ENCODE peak calls at places on chromosome 7, in ten cellular contexts. One of them, this sample, is unnamed.
A peak's percentile ranks its signal among the peaks of the same experiment; 100 is the strongest.

GRCh38 chr7:22433710-22434460 is 66.1 kb downstream of the STEAP1B start:
- DNase-seq in IMR-90: peak; percentile 47
- DNase-seq in psoas muscle: peak; percentile 17
- DNase-seq in tibial artery: no peak
- DNase-seq in pancreas: no peak
- DNase-seq in mammary epithelial cell: peak; percentile 78
- DNase-seq in WERI-Rb-1: no peak
- DNase-seq in CD8-positive, alpha-beta memory T cell: no peak
- DNase-seq in osteoblast: no peak
- DNase-seq in cardiac muscle cell: no peak
- DNase-seq in this sample: peak; percentile 60

GRCh38 chr7:4725014-4725951 is 43.2 kb downstream of the FOXK1 start:
- DNase-seq in IMR-90: peak; percentile 95
- DNase-seq in psoas muscle: peak; percentile 79
- DNase-seq in tibial artery: peak; percentile 94
- DNase-seq in pancreas: peak; percentile 83
- DNase-seq in mammary epithelial cell: peak; percentile 81
- DNase-seq in WERI-Rb-1: peak; percentile 21
- DNase-seq in CD8-positive, alpha-beta memory T cell: peak; percentile 22
- DNase-seq in osteoblast: peak; percentile 99
- DNase-seq in cardiac muscle cell: peak; percentile 62
- DNase-seq in this sample: no peak

GRCh38 chr7:43076189-43076605 is 36.2 kb upstream of the HECW1 start:
- DNase-seq in IMR-90: peak; percentile 2
- DNase-seq in psoas muscle: no peak
- DNase-seq in tibial artery: no peak
- DNase-seq in pancreas: no peak
- DNase-seq in mammary epithelial cell: peak; percentile 33
- DNase-seq in WERI-Rb-1: no peak
- DNase-seq in CD8-positive, alpha-beta memory T cell: no peak
- DNase-seq in osteoblast: no peak
- DNase-seq in cardiac muscle cell: no peak
- DNase-seq in this sample: peak; percentile 38

GRCh38 chr7:118844748-118845147 is 620.2 kb downstream of the ANKRD7 start:
- DNase-seq in IMR-90: no peak
- DNase-seq in psoas muscle: no peak
- DNase-seq in tibial artery: no peak
- DNase-seq in pancreas: no peak
- DNase-seq in mammary epithelial cell: peak; percentile 82
- DNase-seq in WERI-Rb-1: no peak
- DNase-seq in CD8-positive, alpha-beta memory T cell: no peak
- DNase-seq in osteoblast: no peak
- DNase-seq in cardiac muscle cell: no peak
- DNase-seq in this sample: no peak

GRCh38 chr7:74099031-74099430 is 15.4 kb downstream of the LIMK1 start:
- DNase-seq in IMR-90: no peak
- DNase-seq in psoas muscle: no peak
- DNase-seq in tibial artery: no peak
- DNase-seq in pancreas: no peak
- DNase-seq in mammary epithelial cell: no peak
- DNase-seq in WERI-Rb-1: no peak
- DNase-seq in CD8-positive, alpha-beta memory T cell: no peak
- DNase-seq in osteoblast: no peak
- DNase-seq in cardiac muscle cell: no peak
- DNase-seq in this sample: no peak

GRCh38 chr7:105439174-105439893 is 50.6 kb upstream of the SRPK2 start:
- DNase-seq in IMR-90: peak; percentile 86
- DNase-seq in psoas muscle: no peak
- DNase-seq in tibial artery: no peak
- DNase-seq in pancreas: no peak
- DNase-seq in mammary epithelial cell: peak; percentile 95
- DNase-seq in WERI-Rb-1: no peak
- DNase-seq in CD8-positive, alpha-beta memory T cell: no peak
- DNase-seq in osteoblast: peak; percentile 89
- DNase-seq in cardiac muscle cell: no peak
- DNase-seq in this sample: no peak

GRCh38 chr7:84188811-84189405 is 5.7 kb downstream of the SEMA3A start:
- DNase-seq in IMR-90: peak; percentile 32
- DNase-seq in psoas muscle: no peak
- DNase-seq in tibial artery: no peak
- DNase-seq in pancreas: no peak
- DNase-seq in mammary epithelial cell: no peak
- DNase-seq in WERI-Rb-1: no peak
- DNase-seq in CD8-positive, alpha-beta memory T cell: no peak
- DNase-seq in osteoblast: no peak
- DNase-seq in cardiac muscle cell: no peak
- DNase-seq in this sample: no peak

GRCh38 chr7:80957226-80957625 is 38.4 kb upstream of the SEMA3C start:
- DNase-seq in IMR-90: peak; percentile 30
- DNase-seq in psoas muscle: no peak
- DNase-seq in tibial artery: no peak
- DNase-seq in pancreas: no peak
- DNase-seq in mammary epithelial cell: no peak
- DNase-seq in WERI-Rb-1: no peak
- DNase-seq in CD8-positive, alpha-beta memory T cell: no peak
- DNase-seq in osteoblast: no peak
- DNase-seq in cardiac muscle cell: no peak
- DNase-seq in this sample: no peak

GRCh38 chr7:135757719-135758411 is 9.3 kb upstream of the FAM180A start:
- DNase-seq in IMR-90: peak; percentile 54
- DNase-seq in psoas muscle: peak; percentile 49
- DNase-seq in tibial artery: peak; percentile 76
- DNase-seq in pancreas: no peak
- DNase-seq in mammary epithelial cell: peak; percentile 33
- DNase-seq in WERI-Rb-1: no peak
- DNase-seq in CD8-positive, alpha-beta memory T cell: no peak
- DNase-seq in osteoblast: no peak
- DNase-seq in cardiac muscle cell: no peak
- DNase-seq in this sample: no peak

GRCh38 chr7:148110097-148110868 is 480.3 kb upstream of the C7orf33 start:
- DNase-seq in IMR-90: no peak
- DNase-seq in psoas muscle: no peak
- DNase-seq in tibial artery: no peak
- DNase-seq in pancreas: no peak
- DNase-seq in mammary epithelial cell: no peak
- DNase-seq in WERI-Rb-1: peak; percentile 10
- DNase-seq in CD8-positive, alpha-beta memory T cell: no peak
- DNase-seq in osteoblast: no peak
- DNase-seq in cardiac muscle cell: peak; percentile 35
- DNase-seq in this sample: no peak

GRCh38 chr7:125383324-125383723 is 453.7 kb upstream of the POT1 start:
- DNase-seq in IMR-90: no peak
- DNase-seq in psoas muscle: no peak
- DNase-seq in tibial artery: no peak
- DNase-seq in pancreas: no peak
- DNase-seq in mammary epithelial cell: peak; percentile 4
- DNase-seq in WERI-Rb-1: no peak
- DNase-seq in CD8-positive, alpha-beta memory T cell: no peak
- DNase-seq in osteoblast: no peak
- DNase-seq in cardiac muscle cell: no peak
- DNase-seq in this sample: no peak

GRCh38 chr7:91869661-91870060 is 10.8 kb downstream of the MTERF1 start:
- DNase-seq in IMR-90: no peak
- DNase-seq in psoas muscle: no peak
- DNase-seq in tibial artery: no peak
- DNase-seq in pancreas: no peak
- DNase-seq in mammary epithelial cell: no peak
- DNase-seq in WERI-Rb-1: no peak
- DNase-seq in CD8-positive, alpha-beta memory T cell: no peak
- DNase-seq in osteoblast: no peak
- DNase-seq in cardiac muscle cell: no peak
- DNase-seq in this sample: no peak

GRCh38 chr7:124155400-124156022 is 122.6 kb upstream of the TMEM229A start:
- DNase-seq in IMR-90: peak; percentile 44
- DNase-seq in psoas muscle: no peak
- DNase-seq in tibial artery: no peak
- DNase-seq in pancreas: no peak
- DNase-seq in mammary epithelial cell: peak; percentile 17
- DNase-seq in WERI-Rb-1: no peak
- DNase-seq in CD8-positive, alpha-beta memory T cell: no peak
- DNase-seq in osteoblast: no peak
- DNase-seq in cardiac muscle cell: peak; percentile 55
- DNase-seq in this sample: peak; percentile 8

GRCh38 chr7:23004247-23004520 is 9.7 kb downstream of the HYCC1 start:
- DNase-seq in IMR-90: no peak
- DNase-seq in psoas muscle: no peak
- DNase-seq in tibial artery: no peak
- DNase-seq in pancreas: no peak
- DNase-seq in mammary epithelial cell: no peak
- DNase-seq in WERI-Rb-1: no peak
- DNase-seq in CD8-positive, alpha-beta memory T cell: no peak
- DNase-seq in osteoblast: no peak
- DNase-seq in cardiac muscle cell: no peak
- DNase-seq in this sample: no peak

GRCh38 chr7:145957160-145957890 is 159.3 kb upstream of the CNTNAP2 start:
- DNase-seq in IMR-90: no peak
- DNase-seq in psoas muscle: no peak
- DNase-seq in tibial artery: no peak
- DNase-seq in pancreas: no peak
- DNase-seq in mammary epithelial cell: no peak
- DNase-seq in WERI-Rb-1: no peak
- DNase-seq in CD8-positive, alpha-beta memory T cell: no peak
- DNase-seq in osteoblast: no peak
- DNase-seq in cardiac muscle cell: no peak
- DNase-seq in this sample: peak; percentile 88

DNA sequence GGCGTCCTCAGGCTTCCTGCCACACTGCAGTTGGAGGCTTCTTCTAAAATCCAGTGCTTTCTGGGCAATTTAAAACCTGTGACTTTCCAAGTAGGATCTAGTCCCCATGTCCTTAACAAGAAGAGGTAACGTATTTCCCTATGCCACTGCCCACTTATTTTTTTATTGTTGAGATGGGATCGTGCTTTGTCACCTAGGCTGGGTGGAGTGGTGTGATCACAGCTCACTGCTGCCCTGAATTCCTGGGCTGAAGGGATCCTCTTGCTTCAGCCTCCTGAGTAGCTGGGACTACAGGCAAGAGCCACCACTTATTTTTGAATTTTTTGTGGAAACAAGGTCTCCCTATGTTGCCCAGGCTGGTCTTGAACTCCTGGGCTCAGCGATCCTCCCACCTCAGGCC is 63.4 kb downstream of the DAGLB start:
- DNase-seq in IMR-90: no peak
- DNase-seq in psoas muscle: no peak
- DNase-seq in tibial artery: no peak
- DNase-seq in pancreas: no peak
- DNase-seq in mammary epithelial cell: no peak
- DNase-seq in WERI-Rb-1: no peak
- DNase-seq in CD8-positive, alpha-beta memory T cell: no peak
- DNase-seq in osteoblast: no peak
- DNase-seq in cardiac muscle cell: no peak
- DNase-seq in this sample: no peak
- H3K36me3 ChIP-seq in IMR-90: peaks cover 13% of the 10 kb centered on the region
- H3K36me3 ChIP-seq in psoas muscle: peaks cover 24% of the 10 kb centered on the region
- H3K36me3 ChIP-seq in tibial artery: peaks cover 18% of the 10 kb centered on the region
- H3K36me3 ChIP-seq in pancreas: peaks cover 8% of the 10 kb centered on the region
- H3K36me3 ChIP-seq in mammary epithelial cell: peaks cover 11% of the 10 kb centered on the region
- H3K36me3 ChIP-seq in WERI-Rb-1: peaks cover 51% of the 10 kb centered on the region
- H3K36me3 ChIP-seq in CD8-positive, alpha-beta memory T cell: no peaks in the 10 kb centered on the region
- H3K36me3 ChIP-seq in osteoblast: peaks cover 19% of the 10 kb centered on the region
- H3K36me3 ChIP-seq in cardiac muscle cell: peaks cover 6% of the 10 kb centered on the region
- H3K36me3 ChIP-seq in this sample: peaks cover 67% of the 10 kb centered on the region

GRCh38 chr7:107934991-107935770 is 44.2 kb downstream of the DLD start:
- DNase-seq in IMR-90: peak; percentile 80
- DNase-seq in psoas muscle: no peak
- DNase-seq in tibial artery: no peak
- DNase-seq in pancreas: no peak
- DNase-seq in mammary epithelial cell: no peak
- DNase-seq in WERI-Rb-1: no peak
- DNase-seq in CD8-positive, alpha-beta memory T cell: no peak
- DNase-seq in osteoblast: peak; percentile 52
- DNase-seq in cardiac muscle cell: no peak
- DNase-seq in this sample: no peak
- H3K36me3 ChIP-seq in IMR-90: peaks cover 43% of the 10 kb centered on the region
- H3K36me3 ChIP-seq in psoas muscle: peaks cover 58% of the 10 kb centered on the region
- H3K36me3 ChIP-seq in tibial artery: peaks cover 29% of the 10 kb centered on the region
- H3K36me3 ChIP-seq in pancreas: peaks cover 27% of the 10 kb centered on the region
- H3K36me3 ChIP-seq in mammary epithelial cell: peaks cover 38% of the 10 kb centered on the region
- H3K36me3 ChIP-seq in WERI-Rb-1: peaks cover 62% of the 10 kb centered on the region
- H3K36me3 ChIP-seq in CD8-positive, alpha-beta memory T cell: no peaks in the 10 kb centered on the region
- H3K36me3 ChIP-seq in osteoblast: peaks cover 80% of the 10 kb centered on the region
- H3K36me3 ChIP-seq in cardiac muscle cell: peaks cover 9% of the 10 kb centered on the region
- H3K36me3 ChIP-seq in this sample: no peaks in the 10 kb centered on the region

DNA sequence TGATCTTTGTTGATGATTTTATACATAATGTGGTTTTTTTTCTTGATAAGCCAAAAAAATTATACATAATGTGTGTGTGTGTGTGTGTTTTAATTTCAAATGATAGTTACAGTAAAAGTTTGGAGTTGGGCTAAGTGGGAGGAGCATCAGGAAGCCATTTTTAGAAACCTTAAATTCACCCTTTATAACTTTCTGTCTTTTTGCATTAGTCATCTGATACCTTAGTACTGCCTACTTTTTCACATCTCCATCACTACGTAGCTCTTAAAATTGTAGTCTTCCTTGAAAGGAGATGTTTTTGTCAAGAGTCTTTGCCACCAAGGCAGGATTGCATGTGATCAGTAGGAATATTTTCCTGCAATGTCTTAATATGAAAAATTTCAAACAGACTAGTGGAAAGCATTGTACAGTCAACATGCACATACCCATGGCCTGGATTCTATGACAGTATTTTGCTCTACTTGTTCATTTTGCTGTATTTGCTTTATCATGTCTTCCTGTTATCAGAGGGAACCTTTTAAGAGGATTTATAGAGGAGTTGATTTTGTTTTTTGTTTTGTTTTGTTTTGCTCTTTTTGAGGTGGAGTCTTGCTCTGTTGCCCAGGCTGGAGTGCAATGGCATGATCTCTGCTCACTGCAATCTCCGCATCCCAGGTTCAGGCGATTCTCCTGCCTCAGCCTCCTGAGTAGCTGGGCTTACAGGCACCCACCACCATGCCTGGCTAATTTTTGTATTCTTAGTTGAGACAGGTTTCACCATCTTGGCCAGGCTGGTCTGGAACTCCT is 67.3 kb downstream of the DAGLB start:
- DNase-seq in IMR-90: no peak
- DNase-seq in psoas muscle: no peak
- DNase-seq in tibial artery: no peak
- DNase-seq in pancreas: no peak
- DNase-seq in mammary epithelial cell: no peak
- DNase-seq in WERI-Rb-1: no peak
- DNase-seq in CD8-positive, alpha-beta memory T cell: no peak
- DNase-seq in osteoblast: no peak
- DNase-seq in cardiac muscle cell: no peak
- DNase-seq in this sample: no peak
- H3K36me3 ChIP-seq in IMR-90: peaks cover 14% of the 10 kb centered on the region
- H3K36me3 ChIP-seq in psoas muscle: no peaks in the 10 kb centered on the region
- H3K36me3 ChIP-seq in tibial artery: no peaks in the 10 kb centered on the region
- H3K36me3 ChIP-seq in pancreas: no peaks in the 10 kb centered on the region
- H3K36me3 ChIP-seq in mammary epithelial cell: peaks cover 2% of the 10 kb centered on the region
- H3K36me3 ChIP-seq in WERI-Rb-1: peaks cover 46% of the 10 kb centered on the region
- H3K36me3 ChIP-seq in CD8-positive, alpha-beta memory T cell: no peaks in the 10 kb centered on the region
- H3K36me3 ChIP-seq in osteoblast: peaks cover 3% of the 10 kb centered on the region
- H3K36me3 ChIP-seq in cardiac muscle cell: no peaks in the 10 kb centered on the region
- H3K36me3 ChIP-seq in this sample: peaks cover 55% of the 10 kb centered on the region

DNA sequence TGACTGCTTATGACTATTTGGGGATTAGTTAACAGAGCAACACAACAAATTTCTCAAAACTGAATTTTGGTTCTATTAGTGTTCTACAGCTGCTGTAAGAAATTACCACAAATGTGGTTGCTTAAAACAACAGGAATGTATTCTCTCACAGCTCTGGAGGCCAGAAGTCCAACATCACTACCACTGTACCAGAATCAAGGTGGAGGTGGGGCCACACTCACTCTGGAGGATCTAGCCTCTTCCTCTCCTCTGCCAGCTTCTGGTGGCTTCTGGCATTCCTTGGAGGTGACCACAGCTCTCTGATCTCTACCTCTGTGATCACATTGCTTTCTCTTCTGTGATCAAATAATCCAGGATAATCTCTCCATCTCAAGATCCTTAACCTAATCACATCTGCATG is 194.7 kb upstream of the BMPER start:
- DNase-seq in IMR-90: peak; percentile 14
- DNase-seq in psoas muscle: no peak
- DNase-seq in tibial artery: no peak
- DNase-seq in pancreas: no peak
- DNase-seq in mammary epithelial cell: peak; percentile 9
- DNase-seq in WERI-Rb-1: peak; percentile 16
- DNase-seq in CD8-positive, alpha-beta memory T cell: no peak
- DNase-seq in osteoblast: no peak
- DNase-seq in cardiac muscle cell: no peak
- DNase-seq in this sample: no peak
- H3K36me3 ChIP-seq in IMR-90: no peaks in the 10 kb centered on the region
- H3K36me3 ChIP-seq in psoas muscle: no peaks in the 10 kb centered on the region
- H3K36me3 ChIP-seq in tibial artery: no peaks in the 10 kb centered on the region
- H3K36me3 ChIP-seq in pancreas: no peaks in the 10 kb centered on the region
- H3K36me3 ChIP-seq in mammary epithelial cell: no peaks in the 10 kb centered on the region
- H3K36me3 ChIP-seq in WERI-Rb-1: no peaks in the 10 kb centered on the region
- H3K36me3 ChIP-seq in CD8-positive, alpha-beta memory T cell: no peaks in the 10 kb centered on the region
- H3K36me3 ChIP-seq in osteoblast: no peaks in the 10 kb centered on the region
- H3K36me3 ChIP-seq in cardiac muscle cell: no peaks in the 10 kb centered on the region
- H3K36me3 ChIP-seq in this sample: no peaks in the 10 kb centered on the region